ENCODE peak calls at places on chromosomes 5 and 9, in four cellular contexts. One of them, this sample, is unnamed.

GRCh38 chr5:1336106-1336561 is 8.8 kb downstream of the CLPTM1L start:
- DNase-seq in HFFc6: no peak
- DNase-seq in AG10803: no peak
- DNase-seq in pons: no peak
- DNase-seq in this sample: no peak

GRCh38 chr5:113119271-113119924 is 142.8 kb downstream of the DCP2 start:
- DNase-seq in AG10803: peak; percentile 9
- DNase-seq in pons: no peak
- DNase-seq in HFFc6: no peak
- DNase-seq in this sample: peak; percentile 12

GRCh38 chr9:100408541-100409175 is 18.3 kb upstream of the MSANTD3 start:
- DNase-seq in pons: no peak
- DNase-seq in HFFc6: no peak
- DNase-seq in AG10803: no peak
- DNase-seq in this sample: no peak

GRCh38 chr5:74127377-74128338 is 501.7 kb downstream of the ARHGEF28 start:
- DNase-seq in pons: peak; percentile 7
- DNase-seq in AG10803: peak; percentile 14
- DNase-seq in HFFc6: peak; percentile 16
- DNase-seq in this sample: peak; percentile 11

GRCh38 chr5:178527458-178528307 is 62.5 kb downstream of the COL23A1 start:
- DNase-seq in HFFc6: no peak
- DNase-seq in pons: no peak
- DNase-seq in AG10803: no peak
- DNase-seq in this sample: no peak

GRCh38 chr9:93642961-93643360 is 66.6 kb downstream of the PHF2 start:
- DNase-seq in AG10803: peak; percentile 82
- DNase-seq in HFFc6: peak; percentile 70
- DNase-seq in pons: no peak
- DNase-seq in this sample: no peak

GRCh38 chr9:136245194-136246150 is at the start of gene QSOX2:
- DNase-seq in pons: peak; percentile 68
- DNase-seq in HFFc6: peak; percentile 50
- DNase-seq in AG10803: peak; percentile 70
- DNase-seq in this sample: peak; percentile 90

GRCh38 chr9:3732077-3733038 is 206.6 kb upstream of the RFX3 start:
- DNase-seq in pons: peak; percentile 94
- DNase-seq in AG10803: peak; percentile 89
- DNase-seq in HFFc6: peak; percentile 90
- DNase-seq in this sample: peak; percentile 82

GRCh38 chr9:127697575-127697974 is 9.2 kb upstream of the CFAP157 start:
- DNase-seq in pons: no peak
- DNase-seq in HFFc6: no peak
- DNase-seq in AG10803: no peak
- DNase-seq in this sample: no peak

GRCh38 chr5:107459637-107460036 is 211.1 kb downstream of the EFNA5 start:
- DNase-seq in AG10803: no peak
- DNase-seq in pons: no peak
- DNase-seq in HFFc6: no peak
- DNase-seq in this sample: no peak

GRCh38 chr9:7176574-7176973 is 418.8 kb downstream of the KDM4C start:
- DNase-seq in pons: no peak
- DNase-seq in HFFc6: no peak
- DNase-seq in AG10803: no peak
- DNase-seq in this sample: no peak

GRCh38 chr9:109329274-109330258 is 8.7 kb upstream of the EPB41L4B start:
- DNase-seq in pons: no peak
- DNase-seq in HFFc6: no peak
- DNase-seq in AG10803: peak; percentile 40
- DNase-seq in this sample: no peak

GRCh38 chr5:62720036-62720441 is 141.4 kb downstream of the LRRC70 start:
- DNase-seq in HFFc6: peak; percentile 23
- DNase-seq in AG10803: peak; percentile 12
- DNase-seq in pons: peak; percentile 7
- DNase-seq in this sample: no peak

GRCh38 chr9:75930766-75931311 is 40.4 kb downstream of the PCSK5 start:
- DNase-seq in AG10803: no peak
- DNase-seq in pons: no peak
- DNase-seq in HFFc6: no peak
- DNase-seq in this sample: peak; percentile 5

GRCh38 chr9:103364753-103365152 is 369.6 kb downstream of the CYLC2 start:
- DNase-seq in pons: peak; percentile 11
- DNase-seq in HFFc6: peak; percentile 25
- DNase-seq in AG10803: peak; percentile 0
- DNase-seq in this sample: no peak

GRCh38 chr9:117763314-117763713 is 59.1 kb downstream of the TLR4 start:
- DNase-seq in AG10803: peak; percentile 66
- DNase-seq in pons: no peak
- DNase-seq in HFFc6: peak; percentile 46
- DNase-seq in this sample: no peak

GRCh38 chr5:164358531-164359259 is 853.3 kb downstream of the MAT2B start:
- DNase-seq in pons: no peak
- DNase-seq in AG10803: peak; percentile 37
- DNase-seq in HFFc6: no peak
- DNase-seq in this sample: no peak

GRCh38 chr9:116860509-116861120 is 173.5 kb downstream of the TRIM32 start:
- DNase-seq in pons: peak; percentile 75
- DNase-seq in HFFc6: peak; percentile 55
- DNase-seq in AG10803: peak; percentile 71
- DNase-seq in this sample: peak; percentile 74

GRCh38 chr5:53814819-53815218 is 254.4 kb downstream of the NDUFS4 start:
- DNase-seq in HFFc6: no peak
- DNase-seq in pons: no peak
- DNase-seq in AG10803: no peak
- DNase-seq in this sample: no peak

GRCh38 chr5:124580512-124580911 is 165.9 kb downstream of the ZNF608 start:
- DNase-seq in HFFc6: no peak
- DNase-seq in pons: no peak
- DNase-seq in AG10803: no peak
- DNase-seq in this sample: no peak

GRCh38 chr5:174990909-174991308 is 266.5 kb downstream of the MSX2 start:
- DNase-seq in AG10803: no peak
- DNase-seq in pons: no peak
- DNase-seq in HFFc6: no peak
- DNase-seq in this sample: no peak

GRCh38 chr9:13628526-13628925 is 349.0 kb upstream of the MPDZ start:
- DNase-seq in AG10803: no peak
- DNase-seq in pons: no peak
- DNase-seq in HFFc6: no peak
- DNase-seq in this sample: no peak

GRCh38 chr9:9117866-9118265 is 1318.3 kb upstream of the DMAC1 start:
- DNase-seq in pons: no peak
- DNase-seq in HFFc6: no peak
- DNase-seq in AG10803: no peak
- DNase-seq in this sample: no peak

GRCh38 chr9:112955550-112955949 is 56.4 kb downstream of the ZNF883 start:
- DNase-seq in AG10803: no peak
- DNase-seq in HFFc6: no peak
- DNase-seq in pons: no peak
- DNase-seq in this sample: no peak

GRCh38 chr9:22171691-22172090 is 162.6 kb upstream of the CDKN2B start:
- DNase-seq in pons: no peak
- DNase-seq in AG10803: no peak
- DNase-seq in HFFc6: no peak
- DNase-seq in this sample: no peak

This sample was measured in Ammon's horn.